ENCODE peak calls at places on chromosome 17, in five cellular contexts. F, I, D, O and E are unnamed samples.

GRCh38 chr17:47072881-47073280 is 93.8 kb upstream of the RPRML start:
- DNase-seq in F (no peak), I (no peak), D (no peak), O (no peak), E (no peak)

GRCh38 chr17:62098623-62099231 is 33.6 kb upstream of the MED13 start:
- DNase-seq in F (no peak), I (no peak), D (no peak), O (no peak), E (no peak)

GRCh38 chr17:81828656-81829055 is 4.4 kb downstream of the MCRIP1 start:
- DNase-seq in F (no peak), I (no peak), D (no peak), O (no peak), E (no peak)

GRCh38 chr17:66175892-66176291 is 16.0 kb downstream of the CEP112 start:
- DNase-seq in F (no peak), I (no peak), D (no peak), O (no peak), E (no peak)

GRCh38 chr17:11182430-11182829 is 58.6 kb upstream of the SHISA6 start:
- DNase-seq in F (no peak), I (no peak), D (no peak), O (no peak), E (no peak)

GRCh38 chr17:64200080-64201042 is 62.7 kb downstream of the TEX2 start:
- DNase-seq in F (no peak), I (no peak), D (no peak), O (no peak), E (no peak)

GRCh38 chr17:83081561-83082201 is 2.3 kb downstream of the METRNL start:
- DNase-seq in F (no peak), I (no peak), D (no peak), O (no peak), E (no peak)

GRCh38 chr17:75511610-75512575 is 3.4 kb downstream of the CASKIN2 start:
- DNase-seq in F (no peak), I (peak; percentile 44), D (no peak), O (no peak), E (no peak)

GRCh38 chr17:68871447-68871846 is 83.7 kb downstream of the ABCA8 start:
- DNase-seq in F (no peak), I (no peak), D (no peak), O (no peak), E (no peak)

GRCh38 chr17:79942591-79943353 is 92.9 kb downstream of the TBC1D16 start:
- DNase-seq in F (no peak), I (no peak), D (no peak), O (no peak), E (no peak)

GRCh38 chr17:41664172-41664457 is 24.6 kb upstream of the EIF1 start:
- DNase-seq in F (no peak), I (no peak), D (no peak), O (no peak), E (no peak)

GRCh38 chr17:10156082-10156445 is 42.3 kb downstream of the GAS7 start:
- DNase-seq in F (no peak), I (no peak), D (no peak), O (no peak), E (no peak)

GRCh38 chr17:60390223-60390622 is 1.7 kb downstream of the USP32 start:
- DNase-seq in F (peak; percentile 59), I (no peak), D (no peak), O (no peak), E (no peak)

GRCh38 chr17:52159159-52159809 is 770 bp upstream of the CA10 start:
- DNase-seq in F (no peak), I (no peak), D (no peak), O (no peak), E (no peak)

GRCh38 chr17:39739020-39739884 is 1.5 kb downstream of the GRB7 start:
- DNase-seq in F (peak; percentile 74), I (peak; percentile 79), D (peak; percentile 1), O (no peak), E (no peak)

GRCh38 chr17:47685556-47686275 is 8.2 kb upstream of the TBKBP1 start:
- DNase-seq in F (no peak), I (no peak), D (no peak), O (no peak), E (no peak)

GRCh38 chr17:72928454-72929136 is 163.9 kb downstream of the SLC39A11 start:
- DNase-seq in F (no peak), I (no peak), D (no peak), O (no peak), E (no peak)

GRCh38 chr17:44947461-44948314 is at the start of gene KIF18B:
- DNase-seq in F (peak; percentile 99), I (peak; percentile 95), D (peak; percentile 96), O (peak; percentile 68), E (peak; percentile 76)

GRCh38 chr17:40309031-40309937 is at the start of gene RARA:
- DNase-seq in F (no peak), I (peak; percentile 47), D (peak; percentile 57), O (no peak), E (no peak)

GRCh38 chr17:9755083-9755482 is 36.3 kb downstream of the DHRS7C start:
- DNase-seq in F (no peak), I (no peak), D (no peak), O (no peak), E (no peak)

GRCh38 chr17:33521784-33522183 is 228.7 kb upstream of the ASIC2 start:
- DNase-seq in F (no peak), I (no peak), D (peak; percentile 30), O (no peak), E (no peak)

GRCh38 chr17:44210342-44211192 is 8.9 kb downstream of the UBTF start:
- DNase-seq in F (peak; percentile 94), I (peak; percentile 76), D (peak; percentile 58), O (no peak), E (peak; percentile 80)

GRCh38 chr17:68832140-68832871 is 122.9 kb downstream of the ABCA8 start:
- DNase-seq in F (no peak), I (no peak), D (no peak), O (no peak), E (no peak)

GRCh38 chr17:19631905-19632304 is 16.6 kb upstream of the ALDH3A2 start:
- DNase-seq in F (no peak), I (no peak), D (no peak), O (no peak), E (no peak)

GRCh38 chr17:57284984-57285646 is 28.8 kb downstream of the MSI2 start:
- DNase-seq in F (no peak), I (no peak), D (no peak), O (no peak), E (peak; percentile 14)

GRCh38 chr17:57577751-57578607 is 167.1 kb downstream of the CCDC182 start:
- DNase-seq in F (peak; percentile 49), I (peak; percentile 59), D (peak; percentile 72), O (no peak), E (no peak)

GRCh38 chr17:75468311-75468754 is 11.9 kb downstream of the TMEM94 start:
- DNase-seq in F (no peak), I (no peak), D (no peak), O (no peak), E (no peak)

GRCh38 chr17:63685021-63685420 is 14.9 kb downstream of the LIMD2 start:
- DNase-seq in F (no peak), I (no peak), D (no peak), O (no peak), E (no peak)

GRCh38 chr17:31820691-31821435 is 38.2 kb downstream of the COPRS start:
- DNase-seq in F (no peak), I (no peak), D (no peak), O (no peak), E (no peak)

GRCh38 chr17:10327640-10328039 is 45.2 kb downstream of the MYH13 start:
- DNase-seq in F (peak; percentile 48), I (no peak), D (peak; percentile 19), O (no peak), E (peak; percentile 43)

GRCh38 chr17:30823425-30823824 is 1.1 kb downstream of the CRLF3 start:
- DNase-seq in F (no peak), I (no peak), D (no peak), O (no peak), E (no peak)

GRCh38 chr17:238964-239259 is 57.5 kb upstream of the DOC2B start:
- DNase-seq in F (no peak), I (no peak), D (no peak), O (no peak), E (no peak)